ENCODE peak calls at places on chromosomes 12 and 14, in five cellular contexts. D, C, K, N and J are unnamed samples.

GRCh38 chr14:101111620-101112290 is 208.2 kb upstream of the RTL1 start:
- DNase-seq in D (peak; percentile 9), C (no peak), K (no peak), N (peak; percentile 12), J (no peak)

GRCh38 chr12:62301080-62301798 is 41.0 kb downstream of the USP15 start:
- DNase-seq in D (no peak), C (no peak), K (no peak), N (no peak), J (no peak)

GRCh38 chr14:31291210-31291609 is 83.6 kb upstream of the HECTD1 start:
- DNase-seq in D (no peak), C (no peak), K (no peak), N (no peak), J (no peak)

GRCh38 chr12:108849653-108850052 is 7.7 kb downstream of the SSH1 start:
- DNase-seq in D (no peak), C (peak; percentile 52), K (no peak), N (no peak), J (no peak)

GRCh38 chr12:15486859-15487258 is 164.6 kb downstream of the PTPRO start:
- DNase-seq in D (no peak), C (no peak), K (no peak), N (no peak), J (no peak)

GRCh38 chr12:4140607-4141301 is 132.8 kb upstream of the CCND2 start:
- DNase-seq in D (no peak), C (no peak), K (no peak), N (no peak), J (no peak)

GRCh38 chr14:99604766-99605298 is 825 bp upstream of the CCDC85C start:
- DNase-seq in D (no peak), C (peak; percentile 60), K (peak; percentile 75), N (no peak), J (no peak)

GRCh38 chr12:3251691-3252090 is 174.5 kb downstream of the TSPAN9 start:
- DNase-seq in D (no peak), C (no peak), K (no peak), N (no peak), J (no peak)

GRCh38 chr12:88703790-88704189 is 123.5 kb upstream of the KITLG start:
- DNase-seq in D (no peak), C (no peak), K (no peak), N (no peak), J (no peak)

GRCh38 chr14:81394739-81395138 is 5.4 kb downstream of the STON2 start:
- DNase-seq in D (no peak), C (no peak), K (no peak), N (no peak), J (no peak)

GRCh38 chr12:52331039-52331438 is 9.8 kb upstream of the KRT83 start:
- DNase-seq in D (no peak), C (no peak), K (no peak), N (no peak), J (no peak)

GRCh38 chr14:68020999-68021663 is 201.6 kb downstream of the RAD51B start:
- DNase-seq in D (no peak), C (no peak), K (no peak), N (no peak), J (no peak)

GRCh38 chr14:30872602-30873001 is 1.8 kb upstream of the COCH start:
- DNase-seq in D (no peak), C (peak; percentile 35), K (no peak), N (no peak), J (no peak)

GRCh38 chr12:11837318-11837934 is 188.0 kb downstream of the ETV6 start:
- DNase-seq in D (no peak), C (no peak), K (no peak), N (no peak), J (no peak)

GRCh38 chr12:11834925-11835324 is 185.5 kb downstream of the ETV6 start:
- DNase-seq in D (no peak), C (no peak), K (no peak), N (no peak), J (no peak)

GRCh38 chr12:11838403-11838802 is 188.9 kb downstream of the ETV6 start:
- DNase-seq in D (no peak), C (no peak), K (no peak), N (no peak), J (no peak)

GRCh38 chr12:11836282-11836963 is 186.9 kb downstream of the ETV6 start:
- DNase-seq in D (peak; percentile 27), C (no peak), K (no peak), N (no peak), J (no peak)

GRCh38 chr12:11836964-11837286 is 187.5 kb downstream of the ETV6 start:
- DNase-seq in D (no peak), C (no peak), K (no peak), N (no peak), J (no peak)
- TF ChIP-seq CTCF in D (no peak), C (no peak), K (no peak), N (no peak), J (no peak)

DNA sequence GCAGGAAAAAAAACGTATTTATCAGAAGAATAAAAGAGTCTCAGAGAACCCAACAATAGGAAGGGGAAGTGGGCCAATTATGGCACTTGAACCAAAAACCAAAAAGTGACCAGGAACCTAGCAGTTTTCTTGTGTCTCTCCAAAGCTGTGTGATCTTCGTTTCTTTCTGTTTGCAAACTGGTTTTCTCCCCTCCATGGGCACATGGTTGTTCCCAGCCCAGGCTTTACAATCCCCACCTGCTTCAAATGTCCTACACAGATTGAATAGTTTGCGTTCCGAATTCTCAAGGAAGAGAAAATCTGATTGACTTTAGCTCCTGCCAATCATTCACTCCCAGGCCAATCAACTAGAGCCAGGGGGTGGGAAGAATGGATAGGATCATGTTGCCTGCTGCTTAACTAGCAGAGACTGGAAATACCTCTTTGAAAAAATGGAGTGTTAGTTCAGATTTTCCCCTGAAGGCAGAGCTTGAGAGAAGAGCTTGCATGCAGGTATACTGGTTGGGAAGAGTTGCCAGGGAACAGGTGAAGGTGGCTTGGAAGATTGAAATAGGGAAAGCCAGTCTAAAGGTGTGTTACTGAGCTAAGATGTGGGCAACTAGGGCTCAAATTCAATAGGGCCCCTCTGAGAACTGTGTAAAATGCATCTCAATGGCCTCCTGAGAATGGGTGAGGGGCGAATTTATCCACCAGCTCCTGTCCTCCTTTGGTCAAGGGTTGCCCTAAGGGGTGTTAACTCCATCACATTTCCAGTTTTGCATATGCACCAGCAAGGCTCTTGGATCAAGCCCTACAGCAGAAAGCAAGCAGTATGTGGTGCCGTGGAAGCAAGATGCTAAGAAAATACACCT is 106.4 kb upstream of the SRRM4 start:
- DNase-seq in D (peak; percentile 15), C (peak; percentile 96), K (no peak), N (no peak), J (no peak)
- H3K4me3 ChIP-seq in D (no peak overlapping the region), C (peak overlapping the region; percentile 4), K (no peak overlapping the region), N (no peak overlapping the region), J (no peak overlapping the region)

GRCh38 chr12:16626991-16627390 is 21.0 kb upstream of the LMO3 start:
- DNase-seq in D (no peak), C (no peak), K (no peak), N (no peak), J (no peak)

GRCh38 chr12:16618256-16618655 is 12.3 kb upstream of the LMO3 start:
- DNase-seq in D (no peak), C (no peak), K (no peak), N (no peak), J (no peak)

GRCh38 chr12:16619537-16619936 is 13.6 kb upstream of the LMO3 start:
- DNase-seq in D (no peak), C (no peak), K (no peak), N (no peak), J (no peak)

GRCh38 chr12:16622315-16622714 is 16.4 kb upstream of the LMO3 start:
- DNase-seq in D (no peak), C (no peak), K (no peak), N (no peak), J (no peak)
- TF ChIP-seq CTCF in D (no peak), C (no peak), K (peak; percentile 18), N (no peak), J (no peak)

DNA sequence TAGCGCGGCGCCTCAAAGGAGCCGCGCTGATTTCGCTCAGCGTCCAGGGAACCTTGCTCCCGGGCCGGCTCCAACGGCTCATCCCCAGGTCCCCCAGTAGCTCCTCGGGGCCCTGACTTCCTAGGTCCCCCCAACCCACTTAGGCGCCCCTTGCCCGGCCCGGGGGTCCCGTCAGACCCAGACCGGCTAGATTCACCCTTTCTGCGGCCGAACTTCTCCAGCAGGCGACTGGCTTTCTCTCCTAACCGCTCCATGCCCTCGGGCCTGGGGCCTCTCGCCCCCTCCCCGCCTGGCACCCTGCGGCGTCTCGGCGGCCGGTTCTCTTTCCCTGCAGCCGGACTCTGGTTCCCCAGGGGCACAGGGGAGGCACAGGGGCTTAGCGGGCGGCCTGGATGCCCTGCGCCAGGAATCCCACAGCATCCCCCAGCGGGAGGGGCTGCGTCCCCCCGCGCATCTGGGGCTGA is 306 bp downstream of the AJUBA start:
- DNase-seq in D (no peak), C (peak; percentile 65), K (no peak), N (no peak), J (no peak)
- H3K4me3 ChIP-seq in D (peak overlapping the region; percentile 63), C (peak overlapping the region; percentile 70), K (peak overlapping the region; percentile 93), N (peak overlapping the region; percentile 65), J (peak overlapping the region; percentile 89)

DNA sequence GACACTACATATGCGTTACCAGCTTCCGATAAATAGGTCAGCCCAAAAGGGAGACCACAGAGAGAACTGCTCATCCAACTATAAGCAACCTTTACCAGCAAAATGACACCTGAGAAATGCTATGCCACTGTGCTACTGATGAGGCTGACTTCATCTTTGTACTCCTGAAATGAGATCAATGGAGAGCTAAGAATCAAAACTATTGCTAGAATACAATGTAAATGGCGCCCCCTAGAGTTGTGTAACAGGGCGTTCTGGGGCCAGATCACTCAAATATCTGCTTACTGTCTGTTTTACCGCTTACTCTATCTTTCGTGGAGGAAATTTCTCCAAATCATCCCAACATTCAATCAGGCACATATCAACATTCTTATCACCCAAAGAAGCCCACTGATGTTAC is 4.6 kb downstream of the ZNF384 start:
- DNase-seq in D (peak; percentile 40), C (peak; percentile 89), K (peak; percentile 44), N (no peak), J (no peak)
- TF ChIP-seq CTCF in D (no peak), C (peak; percentile 85), K (peak; percentile 54), N (peak; percentile 45), J (peak; percentile 47)

GRCh38 chr14:77520626-77521025 is 22.0 kb upstream of the ISM2 start:
- DNase-seq in D (no peak), C (no peak), K (no peak), N (no peak), J (no peak)
- H3K4me3 ChIP-seq in D (no peak overlapping the region), C (no peak overlapping the region), K (no peak overlapping the region), N (no peak overlapping the region), J (no peak overlapping the region)

GRCh38 chr12:83802011-83802410 is 1110.6 kb downstream of the SLC6A15 start:
- DNase-seq in D (no peak), C (no peak), K (no peak), N (no peak), J (no peak)
- TF ChIP-seq CTCF in D (no peak), C (no peak), K (no peak), N (no peak), J (no peak)

GRCh38 chr12:122088181-122088810 is 9.7 kb downstream of the MLXIP start:
- DNase-seq in D (no peak), C (no peak), K (no peak), N (peak; percentile 13), J (no peak)
- H3K4me3 ChIP-seq in D (no peak overlapping the region), C (no peak overlapping the region), K (no peak overlapping the region), N (no peak overlapping the region), J (no peak overlapping the region)